ENCODE peak calls at places on chromosomes 1 and 21, in eight cellular contexts. One of them, this sample, is unnamed.

GRCh38 chr1:244104309-244105060 is 53.4 kb downstream of the ZBTB18 start:
- DNase-seq in GM23248: peak; percentile 94
- DNase-seq in lower lobe of right lung: no peak
- DNase-seq in CD4-positive, CD25-positive, alpha-beta regulatory T cell: no peak
- DNase-seq in testis: no peak
- DNase-seq in psoas muscle: no peak
- DNase-seq in CD8-positive, alpha-beta memory T cell: no peak
- DNase-seq in heart left ventricle: no peak
- DNase-seq in this sample: no peak

GRCh38 chr1:18751425-18751824 is 108.0 kb downstream of the TAS1R2 start:
- DNase-seq in testis: no peak
- DNase-seq in lower lobe of right lung: no peak
- DNase-seq in CD8-positive, alpha-beta memory T cell: no peak
- DNase-seq in heart left ventricle: no peak
- DNase-seq in psoas muscle: no peak
- DNase-seq in GM23248: no peak
- DNase-seq in CD4-positive, CD25-positive, alpha-beta regulatory T cell: no peak
- DNase-seq in this sample: no peak

GRCh38 chr1:172906778-172907592 is 143.8 kb downstream of the TNFSF18 start:
- DNase-seq in heart left ventricle: no peak
- DNase-seq in psoas muscle: no peak
- DNase-seq in lower lobe of right lung: no peak
- DNase-seq in testis: no peak
- DNase-seq in GM23248: peak; percentile 92
- DNase-seq in CD4-positive, CD25-positive, alpha-beta regulatory T cell: peak; percentile 39
- DNase-seq in CD8-positive, alpha-beta memory T cell: peak; percentile 6
- DNase-seq in this sample: peak; percentile 96

GRCh38 chr1:188489336-188490112 is 1660.8 kb downstream of the PLA2G4A start:
- DNase-seq in CD8-positive, alpha-beta memory T cell: no peak
- DNase-seq in heart left ventricle: no peak
- DNase-seq in CD4-positive, CD25-positive, alpha-beta regulatory T cell: no peak
- DNase-seq in testis: no peak
- DNase-seq in GM23248: peak; percentile 4
- DNase-seq in psoas muscle: no peak
- DNase-seq in lower lobe of right lung: no peak
- DNase-seq in this sample: peak; percentile 29

GRCh38 chr21:46605759-46606426 is 1.0 kb upstream of the S100B start:
- DNase-seq in testis: no peak
- DNase-seq in heart left ventricle: peak; percentile 28
- DNase-seq in lower lobe of right lung: peak; percentile 81
- DNase-seq in GM23248: no peak
- DNase-seq in CD4-positive, CD25-positive, alpha-beta regulatory T cell: peak; percentile 57
- DNase-seq in CD8-positive, alpha-beta memory T cell: peak; percentile 25
- DNase-seq in psoas muscle: peak; percentile 63
- DNase-seq in this sample: no peak

GRCh38 chr1:241639653-241640148 is 468 bp downstream of the CHML start:
- DNase-seq in CD4-positive, CD25-positive, alpha-beta regulatory T cell: peak; percentile 64
- DNase-seq in psoas muscle: peak; percentile 52
- DNase-seq in lower lobe of right lung: peak; percentile 77
- DNase-seq in CD8-positive, alpha-beta memory T cell: peak; percentile 8
- DNase-seq in heart left ventricle: peak; percentile 41
- DNase-seq in GM23248: peak; percentile 68
- DNase-seq in testis: peak; percentile 36
- DNase-seq in this sample: peak; percentile 58

GRCh38 chr1:39952359-39953110 is 2.4 kb upstream of the MFSD2A start:
- DNase-seq in CD8-positive, alpha-beta memory T cell: no peak
- DNase-seq in CD4-positive, CD25-positive, alpha-beta regulatory T cell: no peak
- DNase-seq in lower lobe of right lung: no peak
- DNase-seq in GM23248: no peak
- DNase-seq in heart left ventricle: no peak
- DNase-seq in testis: peak; percentile 92
- DNase-seq in psoas muscle: no peak
- DNase-seq in this sample: no peak

GRCh38 chr1:172449585-172450523 is 6.0 kb upstream of the PIGC start:
- DNase-seq in CD4-positive, CD25-positive, alpha-beta regulatory T cell: peak; percentile 63
- DNase-seq in CD8-positive, alpha-beta memory T cell: no peak
- DNase-seq in testis: peak; percentile 71
- DNase-seq in lower lobe of right lung: peak; percentile 73
- DNase-seq in heart left ventricle: peak; percentile 37
- DNase-seq in GM23248: peak; percentile 83
- DNase-seq in psoas muscle: peak; percentile 65
- DNase-seq in this sample: peak; percentile 61

GRCh38 chr21:35048706-35049617 is at the start of gene RUNX1:
- DNase-seq in lower lobe of right lung: peak; percentile 77
- DNase-seq in psoas muscle: peak; percentile 59
- DNase-seq in testis: peak; percentile 33
- DNase-seq in CD8-positive, alpha-beta memory T cell: peak; percentile 77
- DNase-seq in CD4-positive, CD25-positive, alpha-beta regulatory T cell: peak; percentile 91
- DNase-seq in GM23248: peak; percentile 70
- DNase-seq in heart left ventricle: peak; percentile 44
- DNase-seq in this sample: peak; percentile 37

GRCh38 chr1:7108251-7108650 is 323.0 kb downstream of the CAMTA1 start:
- DNase-seq in CD8-positive, alpha-beta memory T cell: no peak
- DNase-seq in testis: no peak
- DNase-seq in CD4-positive, CD25-positive, alpha-beta regulatory T cell: no peak
- DNase-seq in heart left ventricle: no peak
- DNase-seq in lower lobe of right lung: no peak
- DNase-seq in GM23248: no peak
- DNase-seq in psoas muscle: no peak
- DNase-seq in this sample: no peak

GRCh38 chr1:199311478-199312242 is 672.8 kb downstream of the PTPRC start:
- DNase-seq in testis: no peak
- DNase-seq in heart left ventricle: no peak
- DNase-seq in GM23248: no peak
- DNase-seq in psoas muscle: no peak
- DNase-seq in lower lobe of right lung: no peak
- DNase-seq in CD4-positive, CD25-positive, alpha-beta regulatory T cell: no peak
- DNase-seq in CD8-positive, alpha-beta memory T cell: no peak
- DNase-seq in this sample: no peak

GRCh38 chr1:84571150-84571535 is 3.1 kb downstream of the CTBS start:
- DNase-seq in lower lobe of right lung: no peak
- DNase-seq in heart left ventricle: no peak
- DNase-seq in testis: no peak
- DNase-seq in CD8-positive, alpha-beta memory T cell: no peak
- DNase-seq in GM23248: peak; percentile 61
- DNase-seq in psoas muscle: no peak
- DNase-seq in CD4-positive, CD25-positive, alpha-beta regulatory T cell: no peak
- DNase-seq in this sample: peak; percentile 9

GRCh38 chr1:100982783-100983182 is 42.8 kb downstream of the DPH5 start:
- DNase-seq in psoas muscle: no peak
- DNase-seq in CD4-positive, CD25-positive, alpha-beta regulatory T cell: no peak
- DNase-seq in CD8-positive, alpha-beta memory T cell: no peak
- DNase-seq in heart left ventricle: no peak
- DNase-seq in GM23248: no peak
- DNase-seq in lower lobe of right lung: no peak
- DNase-seq in testis: no peak
- DNase-seq in this sample: no peak

GRCh38 chr1:19344372-19344810 is 32.3 kb downstream of the SLC66A1 start:
- DNase-seq in heart left ventricle: peak; percentile 34
- DNase-seq in lower lobe of right lung: peak; percentile 67
- DNase-seq in CD8-positive, alpha-beta memory T cell: peak; percentile 24
- DNase-seq in testis: peak; percentile 71
- DNase-seq in CD4-positive, CD25-positive, alpha-beta regulatory T cell: peak; percentile 34
- DNase-seq in GM23248: peak; percentile 64
- DNase-seq in psoas muscle: peak; percentile 82
- DNase-seq in this sample: peak; percentile 43

GRCh38 chr1:84603223-84603622 is 29.0 kb upstream of the CTBS start:
- DNase-seq in CD8-positive, alpha-beta memory T cell: no peak
- DNase-seq in testis: no peak
- DNase-seq in lower lobe of right lung: no peak
- DNase-seq in heart left ventricle: no peak
- DNase-seq in psoas muscle: no peak
- DNase-seq in GM23248: peak; percentile 33
- DNase-seq in CD4-positive, CD25-positive, alpha-beta regulatory T cell: no peak
- DNase-seq in this sample: peak; percentile 90

GRCh38 chr1:236119935-236120484 is 22.3 kb upstream of the GPR137B start:
- DNase-seq in CD8-positive, alpha-beta memory T cell: no peak
- DNase-seq in testis: no peak
- DNase-seq in GM23248: no peak
- DNase-seq in heart left ventricle: no peak
- DNase-seq in psoas muscle: no peak
- DNase-seq in lower lobe of right lung: no peak
- DNase-seq in CD4-positive, CD25-positive, alpha-beta regulatory T cell: no peak
- DNase-seq in this sample: peak; percentile 9

GRCh38 chr1:94055459-94056122 is 65.4 kb downstream of the ABCA4 start:
- DNase-seq in psoas muscle: no peak
- DNase-seq in CD8-positive, alpha-beta memory T cell: no peak
- DNase-seq in lower lobe of right lung: no peak
- DNase-seq in GM23248: peak; percentile 75
- DNase-seq in testis: no peak
- DNase-seq in heart left ventricle: no peak
- DNase-seq in CD4-positive, CD25-positive, alpha-beta regulatory T cell: no peak
- DNase-seq in this sample: no peak

GRCh38 chr1:217494767-217495166 is 136.1 kb downstream of the GPATCH2 start:
- DNase-seq in GM23248: no peak
- DNase-seq in psoas muscle: no peak
- DNase-seq in CD8-positive, alpha-beta memory T cell: no peak
- DNase-seq in lower lobe of right lung: no peak
- DNase-seq in testis: no peak
- DNase-seq in CD4-positive, CD25-positive, alpha-beta regulatory T cell: no peak
- DNase-seq in heart left ventricle: no peak
- DNase-seq in this sample: no peak

GRCh38 chr1:19009126-19009881 is 52.8 kb upstream of the IFFO2 start:
- DNase-seq in lower lobe of right lung: no peak
- DNase-seq in GM23248: peak; percentile 16
- DNase-seq in testis: no peak
- DNase-seq in psoas muscle: no peak
- DNase-seq in CD4-positive, CD25-positive, alpha-beta regulatory T cell: no peak
- DNase-seq in CD8-positive, alpha-beta memory T cell: no peak
- DNase-seq in heart left ventricle: no peak
- DNase-seq in this sample: no peak

GRCh38 chr1:86775395-86775794 is 71.0 kb downstream of the SH3GLB1 start:
- DNase-seq in heart left ventricle: no peak
- DNase-seq in lower lobe of right lung: no peak
- DNase-seq in psoas muscle: no peak
- DNase-seq in testis: no peak
- DNase-seq in CD4-positive, CD25-positive, alpha-beta regulatory T cell: no peak
- DNase-seq in CD8-positive, alpha-beta memory T cell: no peak
- DNase-seq in GM23248: no peak
- DNase-seq in this sample: no peak

GRCh38 chr1:42743302-42744029 is 3.4 kb upstream of the CLDN19 start:
- DNase-seq in psoas muscle: peak; percentile 27
- DNase-seq in heart left ventricle: no peak
- DNase-seq in testis: no peak
- DNase-seq in CD8-positive, alpha-beta memory T cell: no peak
- DNase-seq in CD4-positive, CD25-positive, alpha-beta regulatory T cell: no peak
- DNase-seq in lower lobe of right lung: no peak
- DNase-seq in GM23248: no peak
- DNase-seq in this sample: no peak

GRCh38 chr1:222047370-222047769 is 305.5 kb upstream of the DUSP10 start:
- DNase-seq in psoas muscle: no peak
- DNase-seq in testis: no peak
- DNase-seq in GM23248: no peak
- DNase-seq in CD8-positive, alpha-beta memory T cell: no peak
- DNase-seq in CD4-positive, CD25-positive, alpha-beta regulatory T cell: no peak
- DNase-seq in lower lobe of right lung: no peak
- DNase-seq in heart left ventricle: no peak
- DNase-seq in this sample: no peak

GRCh38 chr1:10904396-10905358 is 107.8 kb upstream of the TARDBP start:
- DNase-seq in heart left ventricle: no peak
- DNase-seq in CD4-positive, CD25-positive, alpha-beta regulatory T cell: peak; percentile 46
- DNase-seq in psoas muscle: peak; percentile 42
- DNase-seq in lower lobe of right lung: peak; percentile 64
- DNase-seq in testis: no peak
- DNase-seq in CD8-positive, alpha-beta memory T cell: no peak
- DNase-seq in GM23248: no peak
- DNase-seq in this sample: no peak

GRCh38 chr1:67605209-67605780 is 79.7 kb upstream of the GADD45A start:
- DNase-seq in lower lobe of right lung: no peak
- DNase-seq in psoas muscle: no peak
- DNase-seq in GM23248: no peak
- DNase-seq in CD4-positive, CD25-positive, alpha-beta regulatory T cell: no peak
- DNase-seq in testis: no peak
- DNase-seq in heart left ventricle: no peak
- DNase-seq in CD8-positive, alpha-beta memory T cell: no peak
- DNase-seq in this sample: no peak
- H3K4me3 ChIP-seq in lower lobe of right lung: no peak overlapping the region
- H3K4me3 ChIP-seq in psoas muscle: no peak overlapping the region
- H3K4me3 ChIP-seq in GM23248: no peak overlapping the region
- H3K4me3 ChIP-seq in CD4-positive, CD25-positive, alpha-beta regulatory T cell: no peak overlapping the region
- H3K4me3 ChIP-seq in testis: no peak overlapping the region
- H3K4me3 ChIP-seq in heart left ventricle: no peak overlapping the region
- H3K4me3 ChIP-seq in CD8-positive, alpha-beta memory T cell: no peak overlapping the region
- H3K4me3 ChIP-seq in this sample: no peak overlapping the region

GRCh38 chr1:1929102-1929638 is 10.1 kb upstream of the TMEM52 start:
- DNase-seq in heart left ventricle: no peak
- DNase-seq in testis: no peak
- DNase-seq in lower lobe of right lung: no peak
- DNase-seq in CD8-positive, alpha-beta memory T cell: no peak
- DNase-seq in CD4-positive, CD25-positive, alpha-beta regulatory T cell: no peak
- DNase-seq in GM23248: no peak
- DNase-seq in psoas muscle: no peak
- DNase-seq in this sample: no peak
- H3K36me3 ChIP-seq in heart left ventricle: no peaks in the 10 kb centered on the region
- H3K36me3 ChIP-seq in testis: no peaks in the 10 kb centered on the region
- H3K36me3 ChIP-seq in lower lobe of right lung: no peaks in the 10 kb centered on the region
- H3K36me3 ChIP-seq in CD8-positive, alpha-beta memory T cell: no peaks in the 10 kb centered on the region
- H3K36me3 ChIP-seq in CD4-positive, CD25-positive, alpha-beta regulatory T cell: no peaks in the 10 kb centered on the region
- H3K36me3 ChIP-seq in GM23248: no peaks in the 10 kb centered on the region
- H3K36me3 ChIP-seq in psoas muscle: no peaks in the 10 kb centered on the region
- H3K36me3 ChIP-seq in this sample: no peaks in the 10 kb centered on the region

GRCh38 chr1:15417365-15417934 is 7.8 kb downstream of the EFHD2 start:
- DNase-seq in heart left ventricle: no peak
- DNase-seq in psoas muscle: no peak
- DNase-seq in GM23248: peak; percentile 63
- DNase-seq in lower lobe of right lung: peak; percentile 66
- DNase-seq in CD4-positive, CD25-positive, alpha-beta regulatory T cell: peak; percentile 54
- DNase-seq in testis: no peak
- DNase-seq in CD8-positive, alpha-beta memory T cell: peak; percentile 78
- DNase-seq in this sample: peak; percentile 78
- H3K4me3 ChIP-seq in heart left ventricle: no peak overlapping the region
- H3K4me3 ChIP-seq in psoas muscle: no peak overlapping the region
- H3K4me3 ChIP-seq in GM23248: no peak overlapping the region
- H3K4me3 ChIP-seq in lower lobe of right lung: peak overlapping the region; percentile 19
- H3K4me3 ChIP-seq in CD4-positive, CD25-positive, alpha-beta regulatory T cell: peak overlapping the region; percentile 53
- H3K4me3 ChIP-seq in testis: no peak overlapping the region
- H3K4me3 ChIP-seq in CD8-positive, alpha-beta memory T cell: no peak overlapping the region
- H3K4me3 ChIP-seq in this sample: no peak overlapping the region

DNA sequence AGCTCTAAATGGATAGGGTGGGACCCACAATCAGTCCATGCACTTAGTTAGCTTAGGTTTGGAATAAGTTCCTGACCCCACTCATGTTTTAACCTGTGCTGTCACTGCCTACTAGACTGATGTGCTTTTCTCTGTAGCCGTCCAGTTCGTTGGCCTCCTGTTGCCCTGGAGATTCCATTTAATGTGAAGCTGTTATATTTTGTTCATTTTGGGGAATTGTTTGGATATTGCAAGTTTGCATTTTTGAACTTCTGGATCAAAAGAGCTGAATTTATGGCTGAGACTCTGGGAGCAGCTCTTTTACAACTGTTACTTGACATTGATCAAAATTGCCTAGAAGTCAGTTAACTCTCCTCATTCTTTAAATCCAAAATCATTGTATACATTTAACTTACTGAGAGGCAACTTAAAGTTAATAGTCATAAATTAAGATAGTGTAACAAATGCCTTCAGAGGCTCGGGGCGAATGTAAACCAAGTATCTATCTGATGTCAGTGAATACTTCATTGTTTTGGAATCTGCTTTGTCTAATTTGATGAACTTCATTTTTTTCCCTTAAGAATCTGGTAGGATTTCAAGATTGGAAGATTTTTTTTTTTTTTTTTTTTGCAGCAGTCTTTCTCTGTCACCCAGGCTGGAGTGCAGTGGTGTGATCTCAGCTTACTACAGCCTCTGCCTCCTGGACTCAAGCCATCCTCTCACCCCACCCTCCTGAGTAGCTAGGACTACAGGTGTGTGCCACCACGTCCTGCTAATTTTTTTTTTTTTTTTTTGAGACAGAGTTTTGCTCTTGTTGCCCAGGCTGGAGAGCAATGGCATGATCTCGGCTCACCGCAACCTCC is 38.1 kb downstream of the MIGA1 start:
- DNase-seq in GM23248: no peak
- DNase-seq in testis: no peak
- DNase-seq in CD4-positive, CD25-positive, alpha-beta regulatory T cell: no peak
- DNase-seq in CD8-positive, alpha-beta memory T cell: no peak
- DNase-seq in psoas muscle: no peak
- DNase-seq in lower lobe of right lung: no peak
- DNase-seq in heart left ventricle: no peak
- DNase-seq in this sample: no peak
- H3K36me3 ChIP-seq in GM23248: peaks cover 41% of the 10 kb centered on the region
- H3K36me3 ChIP-seq in testis: no peaks in the 10 kb centered on the region
- H3K36me3 ChIP-seq in CD4-positive, CD25-positive, alpha-beta regulatory T cell: peaks cover 75% of the 10 kb centered on the region
- H3K36me3 ChIP-seq in CD8-positive, alpha-beta memory T cell: peaks cover 20% of the 10 kb centered on the region
- H3K36me3 ChIP-seq in psoas muscle: peaks cover 79% of the 10 kb centered on the region
- H3K36me3 ChIP-seq in lower lobe of right lung: peaks cover 75% of the 10 kb centered on the region
- H3K36me3 ChIP-seq in heart left ventricle: peaks cover 39% of the 10 kb centered on the region
- H3K36me3 ChIP-seq in this sample: no peaks in the 10 kb centered on the region